ENCODE peak calls at places on chromosomes 2 and 18, in nine cellular contexts. One of them, this sample, is unnamed.

GRCh38 chr2:12624911-12625598 is 91.7 kb upstream of the TRIB2 start:
- DNase-seq in nephron progenitor cell: no peak
- DNase-seq in HFFc6: no peak
- DNase-seq in MCF 10A: no peak
- DNase-seq in progenitor cell of endocrine pancreas: no peak
- DNase-seq in PC-3: no peak
- DNase-seq in tibial artery: no peak
- DNase-seq in neural progenitor cell: peak
- DNase-seq in cardiac muscle cell: no peak
- DNase-seq in this sample: no peak

GRCh38 chr18:23151414-23152099 is 16.3 kb downstream of the CABLES1 start:
- DNase-seq in nephron progenitor cell: no peak
- DNase-seq in HFFc6: no peak
- DNase-seq in MCF 10A: peak
- DNase-seq in progenitor cell of endocrine pancreas: no peak
- DNase-seq in PC-3: no peak
- DNase-seq in tibial artery: no peak
- DNase-seq in neural progenitor cell: no peak
- DNase-seq in cardiac muscle cell: no peak
- DNase-seq in this sample: no peak

GRCh38 chr2:21118302-21118920 is 5.4 kb upstream of the TDRD15 start:
- DNase-seq in nephron progenitor cell: peak
- DNase-seq in HFFc6: peak
- DNase-seq in MCF 10A: peak
- DNase-seq in progenitor cell of endocrine pancreas: no peak
- DNase-seq in PC-3: peak
- DNase-seq in tibial artery: peak
- DNase-seq in neural progenitor cell: peak
- DNase-seq in cardiac muscle cell: peak
- DNase-seq in this sample: peak

GRCh38 chr2:11669454-11670291 is at the start of gene NTSR2:
- DNase-seq in nephron progenitor cell: peak
- DNase-seq in HFFc6: no peak
- DNase-seq in MCF 10A: no peak
- DNase-seq in progenitor cell of endocrine pancreas: peak
- DNase-seq in PC-3: no peak
- DNase-seq in tibial artery: no peak
- DNase-seq in neural progenitor cell: peak
- DNase-seq in cardiac muscle cell: peak
- DNase-seq in this sample: peak

GRCh38 chr18:76620326-76620813 is 125.3 kb upstream of the ZNF516 start:
- DNase-seq in nephron progenitor cell: peak
- DNase-seq in HFFc6: peak
- DNase-seq in MCF 10A: peak
- DNase-seq in progenitor cell of endocrine pancreas: peak
- DNase-seq in PC-3: no peak
- DNase-seq in tibial artery: peak
- DNase-seq in neural progenitor cell: peak
- DNase-seq in cardiac muscle cell: peak
- DNase-seq in this sample: peak

GRCh38 chr2:149041482-149041881 is 3.0 kb downstream of the LYPD6B start:
- DNase-seq in nephron progenitor cell: no peak
- DNase-seq in HFFc6: no peak
- DNase-seq in MCF 10A: no peak
- DNase-seq in progenitor cell of endocrine pancreas: no peak
- DNase-seq in PC-3: no peak
- DNase-seq in tibial artery: no peak
- DNase-seq in neural progenitor cell: no peak
- DNase-seq in cardiac muscle cell: no peak
- DNase-seq in this sample: no peak

GRCh38 chr2:144459937-144460336 is 60.0 kb downstream of the ZEB2 start:
- DNase-seq in nephron progenitor cell: no peak
- DNase-seq in HFFc6: peak
- DNase-seq in MCF 10A: peak
- DNase-seq in progenitor cell of endocrine pancreas: no peak
- DNase-seq in PC-3: no peak
- DNase-seq in tibial artery: no peak
- DNase-seq in neural progenitor cell: no peak
- DNase-seq in cardiac muscle cell: no peak
- DNase-seq in this sample: peak

GRCh38 chr18:24656571-24656971 is 196.1 kb downstream of the HRH4 start:
- DNase-seq in nephron progenitor cell: no peak
- DNase-seq in HFFc6: peak
- DNase-seq in MCF 10A: peak
- DNase-seq in progenitor cell of endocrine pancreas: no peak
- DNase-seq in PC-3: peak
- DNase-seq in tibial artery: no peak
- DNase-seq in neural progenitor cell: no peak
- DNase-seq in cardiac muscle cell: no peak
- DNase-seq in this sample: peak

GRCh38 chr2:69026026-69026425 is 13.0 kb downstream of the ANTXR1 start:
- DNase-seq in nephron progenitor cell: no peak
- DNase-seq in HFFc6: peak
- DNase-seq in MCF 10A: peak
- DNase-seq in progenitor cell of endocrine pancreas: no peak
- DNase-seq in PC-3: peak
- DNase-seq in tibial artery: no peak
- DNase-seq in neural progenitor cell: peak
- DNase-seq in cardiac muscle cell: no peak
- DNase-seq in this sample: peak

GRCh38 chr2:208369091-208369490 is 37.5 kb upstream of the PTH2R start:
- DNase-seq in nephron progenitor cell: no peak
- DNase-seq in HFFc6: no peak
- DNase-seq in MCF 10A: peak
- DNase-seq in progenitor cell of endocrine pancreas: no peak
- DNase-seq in PC-3: peak
- DNase-seq in tibial artery: no peak
- DNase-seq in neural progenitor cell: no peak
- DNase-seq in cardiac muscle cell: no peak
- DNase-seq in this sample: peak

GRCh38 chr2:129201636-129202035 is 777.8 kb upstream of the RAB6C start:
- DNase-seq in nephron progenitor cell: no peak
- DNase-seq in HFFc6: no peak
- DNase-seq in MCF 10A: no peak
- DNase-seq in progenitor cell of endocrine pancreas: no peak
- DNase-seq in PC-3: no peak
- DNase-seq in tibial artery: no peak
- DNase-seq in neural progenitor cell: no peak
- DNase-seq in cardiac muscle cell: no peak
- DNase-seq in this sample: no peak

DNA sequence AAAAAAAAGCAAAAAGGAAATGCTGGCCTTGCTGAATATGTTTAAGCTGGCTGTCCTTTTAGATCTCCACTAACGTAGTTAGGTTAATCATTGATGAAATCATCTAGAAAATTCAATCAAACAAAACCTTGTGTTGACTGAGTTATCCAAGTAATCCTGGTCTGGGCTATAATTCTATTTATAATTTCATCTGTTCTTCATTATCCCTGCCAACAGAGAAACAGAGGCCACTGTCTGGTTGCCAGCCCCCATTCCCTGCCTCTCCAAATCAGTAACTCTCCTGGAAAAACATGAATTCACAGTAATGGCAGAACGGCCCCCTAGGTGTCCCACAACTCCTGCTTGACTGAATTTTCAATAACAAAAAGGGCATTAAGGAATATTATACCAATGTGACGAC is 24.6 kb downstream of the DOCK10 start:
- DNase-seq in nephron progenitor cell: no peak
- DNase-seq in HFFc6: no peak
- DNase-seq in MCF 10A: no peak
- DNase-seq in progenitor cell of endocrine pancreas: no peak
- DNase-seq in PC-3: no peak
- DNase-seq in tibial artery: no peak
- DNase-seq in neural progenitor cell: no peak
- DNase-seq in cardiac muscle cell: no peak
- DNase-seq in this sample: no peak
- TF ChIP-seq CTCF in nephron progenitor cell: no peak
- TF ChIP-seq CTCF in HFFc6: peak
- TF ChIP-seq CTCF in MCF 10A: no peak
- TF ChIP-seq CTCF in progenitor cell of endocrine pancreas: no peak
- TF ChIP-seq CTCF in PC-3: no peak
- TF ChIP-seq CTCF in tibial artery: no peak
- TF ChIP-seq CTCF in neural progenitor cell: peak
- TF ChIP-seq CTCF in cardiac muscle cell: no peak
- TF ChIP-seq CTCF in this sample: no peak

GRCh38 chr18:40529478-40529877 is 1425.6 kb upstream of the PIK3C3 start:
- DNase-seq in nephron progenitor cell: no peak
- DNase-seq in HFFc6: no peak
- DNase-seq in MCF 10A: peak
- DNase-seq in progenitor cell of endocrine pancreas: no peak
- DNase-seq in PC-3: peak
- DNase-seq in tibial artery: no peak
- DNase-seq in neural progenitor cell: no peak
- DNase-seq in cardiac muscle cell: no peak
- DNase-seq in this sample: peak
- TF ChIP-seq CTCF in nephron progenitor cell: peak
- TF ChIP-seq CTCF in HFFc6: peak
- TF ChIP-seq CTCF in MCF 10A: peak
- TF ChIP-seq CTCF in progenitor cell of endocrine pancreas: peak
- TF ChIP-seq CTCF in PC-3: peak
- TF ChIP-seq CTCF in tibial artery: no peak
- TF ChIP-seq CTCF in neural progenitor cell: peak
- TF ChIP-seq CTCF in cardiac muscle cell: peak
- TF ChIP-seq CTCF in this sample: peak

DNA sequence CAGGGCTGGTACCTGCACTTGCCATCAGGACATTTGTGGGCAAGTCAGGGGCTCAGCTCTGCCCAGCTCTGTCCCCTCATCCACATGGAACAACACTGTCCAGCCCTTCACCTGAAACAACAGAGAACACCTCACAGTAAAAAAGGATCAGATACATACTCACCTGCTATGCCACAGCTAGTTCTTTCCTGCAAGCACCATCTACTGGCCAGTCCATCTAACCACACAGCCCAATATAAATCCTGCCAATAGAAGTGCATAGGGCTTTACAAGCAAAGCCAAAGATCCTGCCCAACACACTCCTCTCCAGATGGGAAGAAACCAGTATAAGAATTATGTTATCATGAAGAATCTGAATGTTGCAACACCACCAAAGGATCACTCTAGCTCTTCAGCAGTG is 52.2 kb upstream of the GALNT13 start:
- DNase-seq in nephron progenitor cell: no peak
- DNase-seq in HFFc6: no peak
- DNase-seq in MCF 10A: peak
- DNase-seq in progenitor cell of endocrine pancreas: no peak
- DNase-seq in PC-3: peak
- DNase-seq in tibial artery: no peak
- DNase-seq in neural progenitor cell: peak
- DNase-seq in cardiac muscle cell: peak
- DNase-seq in this sample: no peak
- TF ChIP-seq CTCF in nephron progenitor cell: no peak
- TF ChIP-seq CTCF in HFFc6: no peak
- TF ChIP-seq CTCF in MCF 10A: no peak
- TF ChIP-seq CTCF in progenitor cell of endocrine pancreas: peak
- TF ChIP-seq CTCF in PC-3: peak
- TF ChIP-seq CTCF in tibial artery: no peak
- TF ChIP-seq CTCF in neural progenitor cell: peak
- TF ChIP-seq CTCF in cardiac muscle cell: no peak
- TF ChIP-seq CTCF in this sample: no peak

DNA sequence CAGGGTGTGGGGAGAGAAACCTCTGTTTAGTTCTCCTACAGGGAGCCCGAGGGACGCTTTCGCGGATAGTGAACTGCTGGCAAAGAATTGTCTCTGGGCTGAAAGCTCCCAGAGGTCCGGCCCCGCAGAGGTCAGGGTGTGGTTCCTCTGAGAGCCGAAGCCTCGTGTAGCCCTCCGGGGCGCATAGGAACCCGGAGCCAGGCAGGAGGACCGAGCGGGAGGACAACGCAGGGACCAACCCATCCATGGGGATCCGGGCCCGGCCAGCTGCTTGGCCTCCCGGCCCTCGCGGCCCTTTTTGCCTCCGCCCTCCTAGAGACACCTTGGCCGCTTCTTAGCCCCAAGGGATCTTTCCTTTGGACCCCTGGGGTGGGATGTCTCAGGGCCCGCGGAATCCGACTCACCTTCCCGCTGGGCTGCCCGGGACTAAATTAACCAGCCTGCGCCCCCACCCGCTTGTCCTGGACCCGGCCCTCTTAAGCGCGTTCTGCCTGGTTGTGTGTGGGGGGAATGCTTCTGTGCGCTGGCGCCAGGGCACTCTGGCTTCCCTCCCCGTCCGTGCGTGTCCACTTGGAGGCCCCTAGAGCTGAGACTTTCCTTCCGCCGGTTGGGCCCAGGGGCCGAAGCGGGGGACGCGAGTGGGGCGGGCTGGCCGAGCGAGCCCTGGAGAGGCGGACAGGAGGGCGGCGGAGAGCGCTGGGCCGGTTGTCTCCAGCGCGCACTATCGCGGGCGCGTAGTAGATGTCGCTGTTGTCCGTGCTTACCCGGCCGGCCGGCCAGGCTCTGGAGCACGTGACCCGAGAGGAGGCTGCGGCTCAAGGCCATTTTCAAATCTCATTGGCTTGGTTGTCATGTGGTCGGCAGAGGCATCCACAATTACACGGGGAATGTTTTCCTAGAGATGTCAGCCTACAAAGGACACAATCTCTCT is at the start of gene HOXD10:
- DNase-seq in nephron progenitor cell: peak
- DNase-seq in HFFc6: no peak
- DNase-seq in MCF 10A: no peak
- DNase-seq in progenitor cell of endocrine pancreas: no peak
- DNase-seq in PC-3: no peak
- DNase-seq in tibial artery: no peak
- DNase-seq in neural progenitor cell: peak
- DNase-seq in cardiac muscle cell: no peak
- DNase-seq in this sample: no peak
- TF ChIP-seq CTCF in nephron progenitor cell: peak
- TF ChIP-seq CTCF in HFFc6: no peak
- TF ChIP-seq CTCF in MCF 10A: no peak
- TF ChIP-seq CTCF in progenitor cell of endocrine pancreas: peak
- TF ChIP-seq CTCF in PC-3: no peak
- TF ChIP-seq CTCF in tibial artery: peak
- TF ChIP-seq CTCF in neural progenitor cell: peak
- TF ChIP-seq CTCF in cardiac muscle cell: no peak
- TF ChIP-seq CTCF in this sample: no peak

GRCh38 chr2:199019898-199020507 is 437.7 kb downstream of the SATB2 start:
- DNase-seq in nephron progenitor cell: peak
- DNase-seq in HFFc6: peak
- DNase-seq in MCF 10A: peak
- DNase-seq in progenitor cell of endocrine pancreas: no peak
- DNase-seq in PC-3: peak
- DNase-seq in tibial artery: no peak
- DNase-seq in neural progenitor cell: peak
- DNase-seq in cardiac muscle cell: peak
- DNase-seq in this sample: peak
- TF ChIP-seq CTCF in nephron progenitor cell: peak
- TF ChIP-seq CTCF in HFFc6: peak
- TF ChIP-seq CTCF in MCF 10A: peak
- TF ChIP-seq CTCF in progenitor cell of endocrine pancreas: peak
- TF ChIP-seq CTCF in PC-3: peak
- TF ChIP-seq CTCF in tibial artery: peak
- TF ChIP-seq CTCF in neural progenitor cell: peak
- TF ChIP-seq CTCF in cardiac muscle cell: peak
- TF ChIP-seq CTCF in this sample: peak

This sample was measured in fibroblast of pulmonary artery.